ENCODE peak calls at places on chromosomes 11 and 22, in four cellular contexts. R, N, Q and V are unnamed samples.

GRCh38 chr22:38312261-38312800 is 4.9 kb downstream of the CSNK1E start:
- DNase-seq in Q (no peak), R (no peak), N (no peak), V (no peak)

GRCh38 chr11:64086263-64086938 is 50.7 kb downstream of the FLRT1 start:
- DNase-seq in N (no peak), Q (no peak), R (no peak), V (no peak)

GRCh38 chr11:64268687-64269379 is 15.6 kb downstream of the BAD start:
- DNase-seq in R (peak), Q (peak), N (peak), V (no peak)

GRCh38 chr11:1503708-1504104 is 17.1 kb upstream of the MOB2 start:
- DNase-seq in N (no peak), R (no peak), Q (no peak), V (no peak)

GRCh38 chr11:67645521-67646457 is 4.7 kb downstream of the ACY3 start:
- DNase-seq in N (no peak), Q (no peak), R (peak), V (no peak)

GRCh38 chr22:35203583-35203982 is 53.7 kb upstream of the HMGXB4 start:
- DNase-seq in N (no peak), R (no peak), Q (no peak), V (no peak)

GRCh38 chr11:44785856-44786606 is 59.3 kb downstream of the TSPAN18 start:
- DNase-seq in N (no peak), Q (no peak), R (peak), V (peak)

GRCh38 chr11:108574675-108575074 is 18.9 kb downstream of the EXPH5 start:
- DNase-seq in N (no peak), Q (no peak), R (no peak), V (no peak)

GRCh38 chr11:129375731-129376657 is at the start of gene BARX2:
- DNase-seq in Q (peak), N (peak), R (peak), V (peak)

GRCh38 chr11:47980907-47981621 is 705 bp downstream of the PTPRJ start:
- DNase-seq in Q (no peak), N (no peak), R (peak), V (peak)

GRCh38 chr22:30390974-30391691 is 3.9 kb upstream of the RNF215 start:
- DNase-seq in R (peak), Q (peak), N (peak), V (peak)

GRCh38 chr22:30393322-30393680 is 3.5 kb upstream of the SEC14L2 start:
- DNase-seq in Q (no peak), N (no peak), R (no peak), V (no peak)

GRCh38 chr22:30396871-30397655 is at the start of gene SEC14L2:
- DNase-seq in N (no peak), R (peak), Q (no peak), V (peak)

GRCh38 chr22:30393885-30394284 is 2.9 kb upstream of the SEC14L2 start:
- DNase-seq in Q (no peak), N (no peak), R (no peak), V (no peak)

GRCh38 chr22:30392661-30393321 is 4.0 kb upstream of the SEC14L2 start:
- DNase-seq in R (no peak), Q (no peak), N (no peak), V (no peak)
- TF ChIP-seq ELF4 in R (no peak), Q (no peak), N (no peak), V (no peak)

GRCh38 chr11:120031156-120031555 is 106.8 kb downstream of the TRIM29 start:
- DNase-seq in Q (no peak), N (no peak), R (no peak), V (no peak)
- TF ChIP-seq ELF4 in Q (no peak), N (no peak), R (no peak), V (no peak)

GRCh38 chr11:115539844-115540243 is 35.6 kb upstream of the CADM1 start:
- DNase-seq in R (no peak), Q (no peak), N (no peak), V (no peak)

GRCh38 chr11:115545811-115546210 is 41.6 kb upstream of the CADM1 start:
- DNase-seq in Q (no peak), N (no peak), R (no peak), V (no peak)

GRCh38 chr11:115541518-115541917 is 37.3 kb upstream of the CADM1 start:
- DNase-seq in N (no peak), Q (no peak), R (no peak), V (no peak)

GRCh38 chr11:115548878-115549528 is 44.8 kb upstream of the CADM1 start:
- DNase-seq in R (peak), Q (no peak), N (peak), V (no peak)

GRCh38 chr11:115544422-115544821 is 40.2 kb upstream of the CADM1 start:
- DNase-seq in R (no peak), Q (no peak), N (no peak), V (no peak)
- TF ChIP-seq ELF4 in R (no peak), Q (no peak), N (no peak), V (no peak)

GRCh38 chr22:19807161-19807913 is 46.8 kb downstream of the TBX1 start:
- DNase-seq in N (no peak), R (peak), Q (no peak), V (no peak)
- TF ChIP-seq ELF4 in N (no peak), R (no peak), Q (no peak), V (no peak)

DNA sequence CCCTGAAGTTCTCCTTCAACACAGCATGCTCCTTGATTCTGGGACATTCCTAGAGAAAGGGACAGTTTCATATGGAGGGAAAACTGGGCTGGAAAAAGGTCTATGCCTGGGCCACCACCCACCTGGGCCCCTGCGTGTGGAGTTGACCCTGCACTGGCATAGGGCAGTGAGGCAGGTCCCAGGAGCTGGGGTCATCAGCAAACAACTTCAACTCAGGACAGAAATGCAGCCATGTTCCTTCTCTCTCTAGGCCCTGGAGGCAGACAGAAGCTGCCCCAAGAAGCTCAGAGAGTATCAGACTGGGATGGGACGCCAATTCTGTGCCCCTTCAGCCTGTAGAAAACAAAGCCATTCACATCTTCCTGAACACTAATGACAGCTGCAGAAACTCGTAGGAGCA is 34.9 kb downstream of the RTL6 start:
- DNase-seq in Q (no peak), N (no peak), R (no peak), V (no peak)
- TF ChIP-seq ELF4 in Q (no peak), N (no peak), R (no peak), V (no peak)

GRCh38 chr11:66285250-66285947 is 3.5 kb downstream of the YIF1A start:
- DNase-seq in Q (no peak), N (no peak), R (no peak), V (no peak)

GRCh38 chr11:66286699-66287098 is 2.2 kb downstream of the YIF1A start:
- DNase-seq in Q (no peak), N (no peak), R (no peak), V (no peak)

GRCh38 chr11:66283461-66284105 is 5.4 kb downstream of the YIF1A start:
- DNase-seq in Q (no peak), R (no peak), N (no peak), V (no peak)

GRCh38 chr11:66282468-66283455 is 4.8 kb downstream of the CNIH2 start:
- DNase-seq in Q (peak), N (peak), R (peak), V (peak)

GRCh38 chr11:66284526-66285078 is 4.3 kb downstream of the YIF1A start:
- DNase-seq in N (no peak), R (no peak), Q (no peak), V (no peak)
- TF ChIP-seq ELF4 in N (no peak), R (no peak), Q (no peak), V (no peak)

GRCh38 chr11:70672991-70673670 is 274.8 kb downstream of the CTTN start:
- DNase-seq in Q (no peak), N (no peak), R (no peak), V (no peak)

GRCh38 chr11:70674605-70675004 is 276.3 kb downstream of the CTTN start:
- DNase-seq in R (no peak), N (no peak), Q (no peak), V (no peak)

GRCh38 chr11:70678931-70679900 is 280.9 kb downstream of the CTTN start:
- DNase-seq in N (no peak), Q (no peak), R (no peak), V (no peak)

GRCh38 chr11:70677232-70677916 is 279.0 kb downstream of the CTTN start:
- DNase-seq in R (no peak), N (no peak), Q (no peak), V (no peak)

DNA sequence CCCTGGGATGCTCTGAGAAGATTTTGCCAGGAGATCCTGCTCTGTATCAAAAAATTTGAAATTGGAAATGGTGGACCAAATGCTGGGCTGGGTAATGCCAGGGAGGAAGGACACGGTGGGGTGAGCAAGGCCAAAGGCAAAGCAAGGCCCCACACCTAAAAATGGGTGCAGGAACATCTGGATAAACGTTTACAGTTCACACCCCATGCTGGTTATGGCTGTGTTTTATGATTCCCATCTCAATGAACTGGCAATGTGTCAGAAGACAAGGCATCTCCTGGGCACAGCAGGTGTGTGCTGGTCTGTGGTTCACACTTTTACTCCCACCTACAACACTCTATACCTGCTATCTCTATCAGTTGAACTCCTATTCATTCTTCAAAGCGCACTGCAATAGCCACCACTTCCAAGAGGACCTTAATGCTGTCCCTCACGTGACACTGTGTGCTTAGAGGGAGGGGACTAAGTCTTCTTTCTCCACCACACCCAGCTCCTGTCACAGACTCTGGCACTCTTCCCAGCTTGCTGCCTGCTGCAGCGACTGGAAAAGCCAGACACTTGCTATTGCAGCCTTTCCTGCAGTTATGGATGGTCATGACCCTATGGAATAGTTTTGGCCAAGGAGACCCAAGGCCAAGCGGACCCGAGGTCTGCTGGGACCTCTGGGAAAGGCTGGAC is 277.5 kb downstream of the CTTN start:
- DNase-seq in N (no peak), R (no peak), Q (peak), V (no peak)
- TF ChIP-seq ELF4 in N (no peak), R (no peak), Q (no peak), V (no peak)

GRCh38 chr11:2944953-2945756 is 15.9 kb upstream of the PHLDA2 start:
- DNase-seq in R (peak), N (no peak), Q (no peak), V (no peak)
- TF ChIP-seq ELF4 in R (no peak), N (no peak), Q (no peak), V (no peak)

DNA sequence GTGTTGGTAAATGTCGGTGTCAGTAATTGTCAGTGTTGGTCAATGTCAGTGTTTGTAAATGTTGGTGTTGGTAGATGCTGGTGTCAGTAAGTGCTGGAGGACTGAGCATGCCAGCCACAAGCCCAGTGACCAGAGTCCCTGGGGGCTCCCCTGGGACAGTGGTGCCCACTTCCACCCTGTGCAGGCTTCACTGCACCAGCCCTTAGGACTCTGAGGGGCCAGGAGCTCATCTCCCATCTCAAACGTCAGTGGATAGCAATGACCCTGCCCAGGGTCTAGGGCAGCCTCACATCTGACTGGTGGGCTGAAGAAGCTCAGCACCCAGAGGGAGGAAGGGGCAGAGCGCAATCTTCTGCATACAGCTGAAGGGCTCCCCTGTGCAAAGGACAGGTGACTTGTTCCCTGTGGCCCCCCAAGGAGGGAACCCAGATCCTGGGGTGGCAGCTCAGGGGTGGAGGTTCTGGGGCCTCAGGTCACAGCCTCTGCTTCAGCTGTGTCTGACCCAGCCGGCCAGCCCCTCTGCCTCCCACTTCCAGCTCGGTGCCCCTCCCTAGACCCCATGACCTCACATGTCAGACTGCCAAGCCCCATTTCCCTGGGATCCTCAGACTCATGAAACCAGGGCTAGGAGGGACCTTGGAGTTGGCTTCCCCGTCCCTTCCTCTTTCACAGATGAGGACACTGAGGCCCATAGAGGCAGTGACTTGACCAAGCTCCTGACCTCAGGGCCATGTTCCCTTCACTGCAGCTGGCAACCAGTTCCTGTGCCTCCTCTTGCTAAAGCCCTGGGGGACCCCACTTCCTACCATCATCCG is 138.4 kb downstream of the CRYBB2 start:
- DNase-seq in Q (no peak), R (no peak), N (no peak), V (no peak)
- TF ChIP-seq ELF4 in Q (no peak), R (no peak), N (no peak), V (no peak)